ENCODE peak calls at places on chromosomes 11 and 22, in five cellular contexts. N is heart right ventricle, D is BE2C, J is Right ventricle myocardium superior, V is BJ. R is an unnamed sample.
A peak's percentile ranks its signal among the peaks of the same experiment; 100 is the strongest.

GRCh38 chr11:117851091-117851490 is 25.4 kb downstream of the FXYD6 start:
- DNase-seq in N (no peak), D (no peak), J (no peak), V (no peak), R (no peak)

GRCh38 chr11:65180877-65181568 is 705 bp upstream of the CAPN1 start:
- DNase-seq in N (peak; percentile 69), D (peak; percentile 82), J (peak; percentile 77), V (no peak), R (peak; percentile 61)

GRCh38 chr11:326842-327580 is 6.4 kb upstream of the IFITM3 start:
- DNase-seq in N (peak; percentile 84), D (no peak), J (peak; percentile 94), V (no peak), R (peak; percentile 64)

GRCh38 chr11:111081021-111081511 is 164.5 kb upstream of the POU2AF2 start:
- DNase-seq in N (no peak), D (no peak), J (no peak), V (no peak), R (no peak)

GRCh38 chr22:30392661-30393321 is 4.0 kb upstream of the SEC14L2 start:
- DNase-seq in N (no peak), D (peak; percentile 48), J (no peak), V (no peak), R (no peak)

GRCh38 chr11:116276051-116277044 is 496.4 kb downstream of the BUD13 start:
- DNase-seq in N (peak; percentile 81), D (peak; percentile 91), J (peak; percentile 86), V (no peak), R (no peak)

GRCh38 chr22:40010752-40011145 is 16.0 kb downstream of the FAM83F start:
- DNase-seq in N (no peak), D (no peak), J (no peak), V (no peak), R (no peak)

GRCh38 chr22:25566812-25567211 is 2.3 kb downstream of the GRK3 start:
- DNase-seq in N (no peak), D (no peak), J (no peak), V (no peak), R (no peak)

GRCh38 chr22:31029276-31029675 is 51.8 kb upstream of the SMTN start:
- DNase-seq in N (no peak), D (no peak), J (no peak), V (no peak), R (no peak)

GRCh38 chr22:30248484-30248883 is 1.9 kb upstream of the LIF start:
- DNase-seq in N (no peak), D (no peak), J (no peak), V (no peak), R (no peak)

GRCh38 chr22:45629469-45630089 is 42.1 kb upstream of the ATXN10 start:
- DNase-seq in N (no peak), D (peak; percentile 34), J (no peak), V (no peak), R (no peak)